ENCODE peak calls at places on chromosomes 7 and 10, in five cellular contexts. U is RWPE2, B is OCI-LY7, C is GM12865, X is brain microvascular endothelial cell. S is an unnamed sample.

GRCh38 chr7:121139427-121139826 is 150.9 kb downstream of the CPED1 start:
- DNase-seq in U (no peak), B (no peak), C (no peak), X (no peak), S (no peak)

GRCh38 chr7:26417911-26418413 is 126.3 kb downstream of the SNX10 start:
- DNase-seq in U (no peak), B (no peak), C (no peak), X (no peak), S (no peak)

GRCh38 chr7:24722386-24723177 is 34.7 kb downstream of the GSDME start:
- DNase-seq in U (no peak), B (peak; percentile 24), C (no peak), X (peak; percentile 24), S (no peak)

GRCh38 chr7:66205736-66206080 is 574 bp downstream of the TPST1 start:
- DNase-seq in U (no peak), B (no peak), C (peak; percentile 12), X (no peak), S (no peak)

GRCh38 chr7:130884437-130885417 is 150.7 kb upstream of the KLF14 start:
- DNase-seq in U (no peak), B (no peak), C (no peak), X (no peak), S (no peak)

GRCh38 chr7:43938892-43939482 is 12.8 kb downstream of the UBE2D4 start:
- DNase-seq in U (no peak), B (no peak), C (no peak), X (no peak), S (no peak)

GRCh38 chr10:78210548-78210947 is 176.9 kb downstream of the RPS24 start:
- DNase-seq in U (no peak), B (no peak), C (peak; percentile 9), X (no peak), S (no peak)

GRCh38 chr10:29142516-29143314 is 146.2 kb upstream of the LYZL1 start:
- DNase-seq in U (no peak), B (no peak), C (no peak), X (no peak), S (no peak)

GRCh38 chr7:134690016-134690415 is 43.4 kb downstream of the BPGM start:
- DNase-seq in U (no peak), B (no peak), C (peak; percentile 38), X (peak; percentile 64), S (no peak)

GRCh38 chr10:106571216-106571954 is 593.1 kb downstream of the SORCS1 start:
- DNase-seq in U (no peak), B (peak; percentile 1), C (peak; percentile 12), X (peak; percentile 11), S (no peak)

GRCh38 chr10:130737622-130738021 is 573.9 kb downstream of the TCERG1L start:
- DNase-seq in U (no peak), B (no peak), C (no peak), X (no peak), S (no peak)

GRCh38 chr10:26879744-26880143 is 19.0 kb upstream of the ABI1 start:
- DNase-seq in U (no peak), B (peak; percentile 17), C (no peak), X (no peak), S (no peak)

GRCh38 chr7:73891178-73891885 is 30.4 kb downstream of the TMEM270 start:
- DNase-seq in U (no peak), B (no peak), C (no peak), X (no peak), S (no peak)

GRCh38 chr10:30750971-30751677 is 121.6 kb upstream of the LYZL2 start:
- DNase-seq in U (no peak), B (no peak), C (peak; percentile 81), X (no peak), S (no peak)

GRCh38 chr7:33841658-33842057 is 63.7 kb upstream of the BMPER start:
- DNase-seq in U (no peak), B (no peak), C (no peak), X (peak; percentile 21), S (no peak)

GRCh38 chr7:16055263-16055976 is 365.9 kb downstream of the CRPPA start:
- DNase-seq in U (no peak), B (peak; percentile 8), C (peak; percentile 18), X (no peak), S (no peak)

GRCh38 chr10:61993676-61994401 is 92.3 kb downstream of the ARID5B start:
- DNase-seq in U (no peak), B (no peak), C (no peak), X (no peak), S (peak; percentile 90)

GRCh38 chr7:107879400-107880035 is 11.5 kb upstream of the DLD start:
- DNase-seq in U (no peak), B (peak; percentile 63), C (peak; percentile 46), X (peak; percentile 68), S (peak; percentile 60)

GRCh38 chr10:97327348-97328294 is 6.9 kb downstream of the FRAT2 start:
- DNase-seq in U (no peak), B (no peak), C (peak; percentile 37), X (no peak), S (no peak)

GRCh38 chr10:88975377-88975720 is 15.2 kb upstream of the FAS start:
- DNase-seq in U (no peak), B (no peak), C (no peak), X (no peak), S (no peak)

GRCh38 chr7:73341877-73342276 is 13.9 kb downstream of the FKBP6 start:
- DNase-seq in U (no peak), B (no peak), C (peak; percentile 39), X (peak; percentile 85), S (peak; percentile 66)

GRCh38 chr10:123229927-123230630 is 75.9 kb downstream of the BUB3 start:
- DNase-seq in U (no peak), B (no peak), C (no peak), X (no peak), S (no peak)

GRCh38 chr7:89728550-89728949 is 425.7 kb upstream of the STEAP1 start:
- DNase-seq in U (no peak), B (no peak), C (no peak), X (no peak), S (no peak)

GRCh38 chr10:132696204-132696603 is 89.7 kb downstream of the NKX6-2 start:
- DNase-seq in U (peak; percentile 2), B (no peak), C (no peak), X (no peak), S (no peak)

GRCh38 chr7:6385909-6386560 is 61.7 kb downstream of the DAGLB start:
- DNase-seq in U (no peak), B (no peak), C (no peak), X (no peak), S (no peak)

GRCh38 chr7:110418651-110419270 is 672.2 kb upstream of the LRRN3 start:
- DNase-seq in U (no peak), B (no peak), C (no peak), X (no peak), S (no peak)

GRCh38 chr10:67385089-67385488 is 310.9 kb downstream of the CTNNA3 start:
- DNase-seq in U (no peak), B (no peak), C (no peak), X (no peak), S (no peak)

GRCh38 chr7:7761974-7762769 is 43.8 kb upstream of the RPA3 start:
- DNase-seq in U (no peak), B (peak; percentile 26), C (peak; percentile 62), X (peak; percentile 33), S (no peak)

GRCh38 chr7:21568762-21569161 is 25.9 kb downstream of the DNAH11 start:
- DNase-seq in U (no peak), B (peak; percentile 34), C (peak; percentile 48), X (no peak), S (no peak)

GRCh38 chr7:87982163-87982562 is 48.1 kb downstream of the ADAM22 start:
- DNase-seq in U (no peak), B (no peak), C (no peak), X (no peak), S (no peak)

GRCh38 chr7:116779921-116780320 is 82.5 kb upstream of the CAPZA2 start:
- DNase-seq in U (no peak), B (no peak), C (no peak), X (no peak), S (no peak)

GRCh38 chr10:5404188-5405041 is at the start of gene TUBAL3:
- DNase-seq in U (no peak), B (no peak), C (no peak), X (no peak), S (no peak)
- H3K4me3 ChIP-seq in U (no peak within 1 kb of the TSS), B (no peak within 1 kb of the TSS), C (no peak within 1 kb of the TSS), X (no peak within 1 kb of the TSS), S (no peak within 1 kb of the TSS)

DNA sequence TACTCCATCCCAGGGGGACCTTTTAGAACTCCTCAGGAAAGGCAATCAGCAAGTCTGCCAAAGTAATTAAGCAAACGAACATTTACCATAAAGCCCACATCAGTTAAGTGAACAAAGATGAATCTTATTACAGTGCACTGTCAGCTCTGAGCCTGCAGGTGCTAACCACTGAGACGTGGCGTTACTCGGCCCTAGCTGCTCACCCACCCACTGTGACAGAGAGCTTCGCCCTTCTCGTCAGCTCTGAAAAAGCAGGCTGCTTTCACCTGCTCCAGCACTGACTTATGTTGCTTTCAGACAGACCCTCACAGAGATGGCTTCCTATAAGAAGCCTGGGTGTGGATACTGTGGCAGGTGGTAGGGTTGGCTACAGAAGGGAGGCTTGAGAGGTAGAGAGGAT is 57.7 kb upstream of the KCNIP2 start:
- DNase-seq in U (no peak), B (peak; percentile 60), C (peak; percentile 91), X (no peak), S (no peak)
- TF ChIP-seq CTCF in U (no peak), B (no peak), C (no peak), X (no peak), S (no peak)

GRCh38 chr7:71133232-71133622 is 1.3 kb downstream of the GALNT17 start:
- DNase-seq in U (no peak), B (no peak), C (no peak), X (no peak), S (no peak)
- H3K4me3 ChIP-seq in U (no peak overlapping the region), B (no peak overlapping the region), C (no peak overlapping the region), X (no peak overlapping the region), S (no peak overlapping the region)

DNA sequence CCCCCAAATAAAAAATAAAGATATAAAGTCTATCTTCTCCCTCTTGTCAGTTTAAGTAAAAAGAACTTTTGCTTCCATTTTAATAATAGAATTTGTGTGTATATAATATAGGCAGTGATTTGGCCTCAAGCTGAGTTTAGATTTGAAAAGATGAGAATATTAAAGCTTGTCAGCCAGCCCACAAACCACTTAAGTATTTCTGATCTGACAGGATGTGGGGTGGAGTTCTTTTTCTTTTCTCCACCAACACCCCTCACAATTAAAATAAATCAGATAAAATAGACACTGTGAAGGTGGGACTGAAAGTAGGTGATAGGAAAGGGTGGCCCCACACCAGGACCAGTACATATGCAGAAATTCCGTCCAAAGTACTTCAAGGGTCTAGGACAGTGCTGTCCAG is 714.1 kb downstream of the AUTS2 start:
- DNase-seq in U (no peak), B (no peak), C (peak; percentile 14), X (no peak), S (no peak)
- TF ChIP-seq CTCF in U (no peak), B (no peak), C (no peak), X (no peak), S (no peak)

GRCh38 chr10:91313-91712 is 42.2 kb upstream of the TUBB8 start:
- DNase-seq in U (no peak), B (no peak), C (no peak), X (no peak), S (no peak)

GRCh38 chr10:90161-90560 is 41.1 kb upstream of the TUBB8 start:
- DNase-seq in U (no peak), B (no peak), C (no peak), X (no peak), S (no peak)

GRCh38 chr10:92153-92552 is 43.1 kb upstream of the TUBB8 start:
- DNase-seq in U (no peak), B (no peak), C (no peak), X (no peak), S (no peak)

GRCh38 chr10:94613-95012 is 40.6 kb upstream of the ZMYND11 start:
- DNase-seq in U (no peak), B (no peak), C (no peak), X (no peak), S (no peak)

GRCh38 chr10:92846-93245 is 42.4 kb upstream of the ZMYND11 start:
- DNase-seq in U (no peak), B (no peak), C (no peak), X (no peak), S (no peak)
- H3K4me3 ChIP-seq in U (no peak overlapping the region), B (no peak overlapping the region), C (no peak overlapping the region), X (no peak overlapping the region), S (no peak overlapping the region)

S was measured in retinal pigment epithelial cell.